ENCODE peak calls at places on chromosomes 5 and 9, in eight cellular contexts. One of them, this sample, is unnamed.

GRCh38 chr5:146544232-146544631 is 28.2 kb upstream of the GPR151 start:
- DNase-seq in NCI-H1694 treated with DMSO at 0.1 percent for 48 hours: no peak
- DNase-seq in transverse colon: no peak
- DNase-seq in kidney tubule cell: no peak
- DNase-seq in progenitor cell of endocrine pancreas: no peak
- DNase-seq in cardiac fibroblast: no peak
- DNase-seq in GM20000: no peak
- DNase-seq in stromal cell of bone marrow: no peak
- DNase-seq in this sample: no peak

GRCh38 chr5:33981408-33982171 is 2.9 kb downstream of the SLC45A2 start:
- DNase-seq in stromal cell of bone marrow: no peak
- DNase-seq in progenitor cell of endocrine pancreas: no peak
- DNase-seq in GM20000: no peak
- DNase-seq in cardiac fibroblast: peak
- DNase-seq in kidney tubule cell: peak
- DNase-seq in transverse colon: no peak
- DNase-seq in NCI-H1694 treated with DMSO at 0.1 percent for 48 hours: no peak
- DNase-seq in this sample: no peak

GRCh38 chr9:127987103-127987614 is 6.4 kb upstream of the EEIG1 start:
- DNase-seq in kidney tubule cell: peak
- DNase-seq in NCI-H1694 treated with DMSO at 0.1 percent for 48 hours: no peak
- DNase-seq in GM20000: no peak
- DNase-seq in stromal cell of bone marrow: peak
- DNase-seq in progenitor cell of endocrine pancreas: no peak
- DNase-seq in cardiac fibroblast: peak
- DNase-seq in transverse colon: no peak
- DNase-seq in this sample: no peak

GRCh38 chr5:149211566-149211965 is 60.1 kb upstream of the AFAP1L1 start:
- DNase-seq in progenitor cell of endocrine pancreas: no peak
- DNase-seq in transverse colon: no peak
- DNase-seq in NCI-H1694 treated with DMSO at 0.1 percent for 48 hours: no peak
- DNase-seq in stromal cell of bone marrow: peak
- DNase-seq in GM20000: no peak
- DNase-seq in cardiac fibroblast: peak
- DNase-seq in kidney tubule cell: no peak
- DNase-seq in this sample: no peak

GRCh38 chr5:153147891-153148623 is 342.4 kb upstream of the GRIA1 start:
- DNase-seq in NCI-H1694 treated with DMSO at 0.1 percent for 48 hours: peak
- DNase-seq in kidney tubule cell: peak
- DNase-seq in cardiac fibroblast: peak
- DNase-seq in progenitor cell of endocrine pancreas: peak
- DNase-seq in stromal cell of bone marrow: peak
- DNase-seq in GM20000: peak
- DNase-seq in transverse colon: no peak
- DNase-seq in this sample: peak

GRCh38 chr5:124773291-124774001 is 27.0 kb upstream of the ZNF608 start:
- DNase-seq in progenitor cell of endocrine pancreas: no peak
- DNase-seq in cardiac fibroblast: no peak
- DNase-seq in transverse colon: no peak
- DNase-seq in GM20000: no peak
- DNase-seq in kidney tubule cell: no peak
- DNase-seq in NCI-H1694 treated with DMSO at 0.1 percent for 48 hours: no peak
- DNase-seq in stromal cell of bone marrow: no peak
- DNase-seq in this sample: no peak

GRCh38 chr9:85536076-85536475 is 205.7 kb downstream of the AGTPBP1 start:
- DNase-seq in stromal cell of bone marrow: peak
- DNase-seq in NCI-H1694 treated with DMSO at 0.1 percent for 48 hours: no peak
- DNase-seq in cardiac fibroblast: peak
- DNase-seq in GM20000: no peak
- DNase-seq in kidney tubule cell: peak
- DNase-seq in transverse colon: no peak
- DNase-seq in progenitor cell of endocrine pancreas: no peak
- DNase-seq in this sample: no peak

GRCh38 chr5:151647320-151647861 is 39.3 kb downstream of the SPARC start:
- DNase-seq in stromal cell of bone marrow: no peak
- DNase-seq in cardiac fibroblast: no peak
- DNase-seq in GM20000: no peak
- DNase-seq in progenitor cell of endocrine pancreas: no peak
- DNase-seq in transverse colon: no peak
- DNase-seq in NCI-H1694 treated with DMSO at 0.1 percent for 48 hours: no peak
- DNase-seq in kidney tubule cell: no peak
- DNase-seq in this sample: peak

GRCh38 chr9:14347408-14348224 is 33.7 kb upstream of the NFIB start:
- DNase-seq in stromal cell of bone marrow: no peak
- DNase-seq in NCI-H1694 treated with DMSO at 0.1 percent for 48 hours: no peak
- DNase-seq in progenitor cell of endocrine pancreas: no peak
- DNase-seq in transverse colon: peak
- DNase-seq in kidney tubule cell: peak
- DNase-seq in GM20000: peak
- DNase-seq in cardiac fibroblast: peak
- DNase-seq in this sample: no peak

This sample was measured in NCI-H345.